ENCODE peak calls at places on chromosomes 4 and X, in four cellular contexts. I is T-helper 22 cell, J is GM12892, H is left cardiac atrium. K is an unnamed sample.

GRCh38 chrX:113399501-113400192 is 559.0 kb upstream of the AMOT start:
- DNase-seq in I (no peak), J (no peak), H (no peak), K (no peak)

GRCh38 chrX:71095971-71096701 is 485 bp downstream of the FOXO4 start:
- DNase-seq in I (no peak), J (no peak), H (no peak), K (no peak)

GRCh38 chr4:81424336-81424735 is 47.4 kb downstream of the RASGEF1B start:
- DNase-seq in I (no peak), J (no peak), H (no peak), K (no peak)

GRCh38 chr4:152408514-152409327 is 127.2 kb downstream of the FBXW7 start:
- DNase-seq in I (no peak), J (no peak), H (no peak), K (no peak)

GRCh38 chr4:15455290-15455689 is 14.4 kb upstream of the CC2D2A start:
- DNase-seq in I (no peak), J (no peak), H (peak), K (peak)

GRCh38 chrX:3663576-3664290 is 49.7 kb downstream of the PRKX start:
- DNase-seq in I (no peak), J (no peak), H (no peak), K (no peak)

GRCh38 chr4:154490589-154491340 is 834 bp downstream of the DCHS2 start:
- DNase-seq in I (no peak), J (peak), H (no peak), K (peak)

GRCh38 chr4:8671712-8672290 is 79.2 kb downstream of the CPZ start:
- DNase-seq in I (no peak), J (no peak), H (no peak), K (no peak)

GRCh38 chrX:68462197-68462596 is 28.9 kb upstream of the OPHN1 start:
- DNase-seq in I (no peak), J (no peak), H (no peak), K (no peak)

GRCh38 chr4:48949518-48950207 is 36.4 kb upstream of the CWH43 start:
- DNase-seq in I (no peak), J (no peak), H (no peak), K (no peak)

GRCh38 chr4:148522995-148523394 is 80.8 kb upstream of the NR3C2 start:
- DNase-seq in I (no peak), J (no peak), H (no peak), K (no peak)

GRCh38 chrX:132101799-132102198 is 26.0 kb downstream of the FRMD7 start:
- DNase-seq in I (no peak), J (no peak), H (no peak), K (no peak)

GRCh38 chr4:173529505-173530325 is at the start of gene HAND2:
- DNase-seq in I (no peak), J (no peak), H (peak), K (peak)

GRCh38 chr4:155529197-155529596 is 137.5 kb upstream of the GUCY1A1 start:
- DNase-seq in I (no peak), J (no peak), H (no peak), K (no peak)

GRCh38 chrX:96770315-96770714 is 85.7 kb downstream of the DIAPH2 start:
- DNase-seq in I (no peak), J (no peak), H (no peak), K (no peak)

GRCh38 chr4:48346594-48346993 is 5.3 kb downstream of the SLAIN2 start:
- DNase-seq in I (no peak), J (no peak), H (no peak), K (no peak)

GRCh38 chr4:139833131-139833930 is 167.7 kb downstream of the MGST2 start:
- DNase-seq in I (no peak), J (no peak), H (no peak), K (no peak)

GRCh38 chr4:153799708-153800074 is 10.8 kb upstream of the SFRP2 start:
- DNase-seq in I (no peak), J (no peak), H (no peak), K (no peak)

GRCh38 chrX:38435130-38435529 is 82.7 kb downstream of the OTC start:
- DNase-seq in I (no peak), J (no peak), H (no peak), K (no peak)

GRCh38 chr4:92047209-92047877 is 256.4 kb upstream of the GRID2 start:
- DNase-seq in I (no peak), J (no peak), H (no peak), K (no peak)

GRCh38 chr4:68147079-68147478 is 17.4 kb upstream of the TMPRSS11F start:
- DNase-seq in I (no peak), J (no peak), H (no peak), K (no peak)

GRCh38 chr4:4783847-4784246 is 75.6 kb upstream of the MSX1 start:
- DNase-seq in I (no peak), J (no peak), H (no peak), K (no peak)

GRCh38 chrX:40418413-40419195 is 162.2 kb upstream of the ATP6AP2 start:
- DNase-seq in I (no peak), J (no peak), H (no peak), K (no peak)

GRCh38 chr4:118224239-118224829 is 128.5 kb downstream of the PRSS12 start:
- DNase-seq in I (no peak), J (no peak), H (no peak), K (no peak)

GRCh38 chrX:145484740-145485139 is 237.4 kb downstream of the SPANXN1 start:
- DNase-seq in I (no peak), J (no peak), H (no peak), K (no peak)

GRCh38 chrX:1027133-1027532 is 185.3 kb downstream of the CRLF2 start:
- DNase-seq in I (no peak), J (no peak), H (no peak), K (no peak)

GRCh38 chr4:13992975-13993495 is 365.5 kb upstream of the BOD1L1 start:
- DNase-seq in I (no peak), J (no peak), H (no peak), K (no peak)

GRCh38 chr4:22877653-22878052 is 184.9 kb downstream of the GBA3 start:
- DNase-seq in I (no peak), J (no peak), H (no peak), K (no peak)

GRCh38 chr4:4659871-4660651 is 118.2 kb upstream of the STX18 start:
- DNase-seq in I (no peak), J (no peak), H (no peak), K (no peak)

GRCh38 chr4:77859256-77859655 is 3.4 kb upstream of the MRPL1 start:
- DNase-seq in I (no peak), J (no peak), H (no peak), K (no peak)

GRCh38 chr4:110007217-110007616 is 94.5 kb downstream of the EGF start:
- DNase-seq in I (no peak), J (no peak), H (no peak), K (no peak)

GRCh38 chr4:56129431-56129861 is 180.7 kb downstream of the CEP135 start:
- DNase-seq in I (no peak), J (no peak), H (no peak), K (no peak)

GRCh38 chrX:31331928-31332327 is 260.1 kb upstream of the FTHL17 start:
- DNase-seq in I (no peak), J (no peak), H (no peak), K (no peak)

K was measured in uterus.